ENCODE peak calls at places on chromosomes 2 and 18, in four cellular contexts. W is stomach, P is H1, I is sigmoid colon. Z is an unnamed sample. For H3K27me3, the result is how much of the 10 kb centered on the place peaks cover.

GRCh38 chr2:42102606-42103450 is 55.0 kb downstream of the PKDCC start:
- DNase-seq in W (peak), P (peak), I (peak), Z (no peak)

GRCh38 chr2:46767706-46768105 is 147.9 kb downstream of the MCFD2 start:
- DNase-seq in W (no peak), P (no peak), I (no peak), Z (no peak)

GRCh38 chr2:237482485-237482884 is 4.6 kb upstream of the MLPH start:
- DNase-seq in W (peak), P (no peak), I (peak), Z (peak)

GRCh38 chr2:79935046-79935729 is 369.4 kb downstream of the LRRTM1 start:
- DNase-seq in W (no peak), P (no peak), I (no peak), Z (no peak)

GRCh38 chr2:236113425-236113824 is 54.8 kb downstream of the GBX2 start:
- DNase-seq in W (no peak), P (no peak), I (no peak), Z (no peak)

GRCh38 chr18:9577361-9577760 is 37.0 kb downstream of the PPP4R1 start:
- DNase-seq in W (no peak), P (no peak), I (no peak), Z (no peak)

GRCh38 chr2:183269956-183270355 is 145.7 kb downstream of the NUP35 start:
- DNase-seq in W (no peak), P (no peak), I (no peak), Z (no peak)

GRCh38 chr2:234203135-234203984 is 152.9 kb downstream of the SPP2 start:
- DNase-seq in W (no peak), P (no peak), I (no peak), Z (no peak)

GRCh38 chr2:4576075-4576474 is 872.7 kb downstream of the DCDC2C start:
- DNase-seq in W (no peak), P (no peak), I (no peak), Z (no peak)

GRCh38 chr18:9561774-9562173 is 52.6 kb downstream of the PPP4R1 start:
- DNase-seq in W (no peak), P (no peak), I (no peak), Z (no peak)

GRCh38 chr2:28622101-28622499 is 126.2 kb downstream of the PLB1 start:
- DNase-seq in W (no peak), P (no peak), I (no peak), Z (no peak)

GRCh38 chr2:101003278-101003775 is 1.2 kb downstream of the RPL31 start:
- DNase-seq in W (no peak), P (peak), I (no peak), Z (no peak)

GRCh38 chr2:20050712-20051517 is 513 bp downstream of the LAPTM4A start:
- DNase-seq in W (peak), P (peak), I (peak), Z (peak)

GRCh38 chr2:240557101-240557751 is 562 bp downstream of the ANKMY1 start:
- DNase-seq in W (no peak), P (peak), I (no peak), Z (no peak)

GRCh38 chr2:137964066-137964858 is at the start of gene HNMT:
- DNase-seq in W (peak), P (peak), I (peak), Z (peak)

GRCh38 chr2:112891333-112891950 is 19.5 kb upstream of the IL37 start:
- DNase-seq in W (no peak), P (no peak), I (no peak), Z (no peak)

GRCh38 chr2:1758112-1758630 is 13.9 kb upstream of the PXDN start:
- DNase-seq in W (no peak), P (no peak), I (no peak), Z (peak)

GRCh38 chr2:9648821-9649220 is 18.0 kb upstream of the YWHAQ start:
- DNase-seq in W (no peak), P (no peak), I (no peak), Z (no peak)

GRCh38 chr18:2978626-2979025 is 34.3 kb downstream of the LPIN2 start:
- DNase-seq in W (no peak), P (no peak), I (no peak), Z (no peak)

GRCh38 chr2:129587426-129588064 is 391.9 kb upstream of the RAB6C start:
- DNase-seq in W (no peak), P (peak), I (no peak), Z (no peak)

GRCh38 chr2:27303093-27304025 is 4.9 kb downstream of the UCN start:
- DNase-seq in W (peak), P (peak), I (no peak), Z (no peak)

GRCh38 chr2:46032996-46033395 is 264.2 kb upstream of the EPAS1 start:
- DNase-seq in W (no peak), P (no peak), I (no peak), Z (no peak)

GRCh38 chr2:231450548-231450989 is 13.7 kb downstream of the NCL start:
- DNase-seq in W (no peak), P (no peak), I (no peak), Z (no peak)

GRCh38 chr2:176169181-176169580 is 12.1 kb downstream of the HOXD3 start:
- DNase-seq in W (no peak), P (no peak), I (no peak), Z (no peak)
- H3K27me3 ChIP-seq in W (half or more), P (half or more), I (half or more), Z (half or more)

GRCh38 chr18:42298744-42299685 is 344.0 kb downstream of the PIK3C3 start:
- DNase-seq in W (peak), P (peak), I (peak), Z (peak)
- TF ChIP-seq EP300 in W (no peak), P (no peak), I (no peak), Z (no peak)

GRCh38 chr2:37652199-37652640 is 19.2 kb downstream of the CDC42EP3 start:
- DNase-seq in W (no peak), P (no peak), I (no peak), Z (no peak)

GRCh38 chr2:37647941-37648315 is 23.5 kb downstream of the CDC42EP3 start:
- DNase-seq in W (no peak), P (no peak), I (no peak), Z (no peak)

GRCh38 chr2:37650548-37651101 is 20.8 kb downstream of the CDC42EP3 start:
- DNase-seq in W (no peak), P (no peak), I (no peak), Z (no peak)

GRCh38 chr2:37648316-37649011 is 23.0 kb downstream of the CDC42EP3 start:
- DNase-seq in W (peak), P (no peak), I (peak), Z (peak)

DNA sequence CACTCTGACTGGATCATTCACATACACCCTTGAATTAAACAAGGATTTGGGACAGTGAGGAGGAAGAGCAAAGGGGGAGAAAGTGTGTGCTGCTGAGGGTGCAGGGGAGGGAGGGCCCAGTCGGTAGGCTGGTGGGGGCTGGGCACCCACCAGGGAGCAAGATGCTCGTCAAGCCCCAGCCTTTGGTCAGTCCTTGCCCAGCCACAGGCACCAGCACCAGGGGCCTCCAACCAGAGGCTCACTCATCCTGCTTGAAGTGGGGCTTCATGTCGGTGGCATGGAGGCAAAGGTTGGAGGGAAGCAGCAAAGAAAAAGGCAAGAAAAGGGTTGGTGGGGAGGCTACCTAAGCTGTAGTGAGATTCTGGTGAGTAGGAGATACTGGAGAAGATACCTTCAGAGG is 21.9 kb downstream of the CDC42EP3 start:
- DNase-seq in W (no peak), P (no peak), I (no peak), Z (no peak)
- TF ChIP-seq POLR2AphosphoS5 in W (no peak), P (no peak), I (no peak), Z (no peak)

DNA sequence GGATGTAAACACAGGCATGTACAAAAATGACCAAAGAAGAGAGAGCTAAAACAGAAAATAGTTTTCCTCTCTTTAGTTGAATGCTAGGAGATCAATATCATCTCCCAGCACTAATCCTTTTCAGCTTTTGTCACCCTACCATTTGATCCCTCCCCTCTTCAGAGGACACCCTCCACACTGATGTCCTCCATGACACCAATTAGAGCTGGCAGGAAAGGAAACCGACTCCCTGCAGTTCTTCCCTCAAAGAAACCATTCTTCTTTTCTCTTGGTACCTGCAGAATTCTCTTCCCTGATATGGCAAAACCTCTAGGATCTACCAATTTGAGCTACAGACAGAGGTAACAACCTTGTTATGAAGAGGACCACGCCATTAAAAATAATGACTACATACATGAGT is 5.3 kb downstream of the EPB41L3 start:
- DNase-seq in W (no peak), P (no peak), I (no peak), Z (no peak)
- H3K27me3 ChIP-seq in W (under half), P (under half), I (under half), Z (under half)

DNA sequence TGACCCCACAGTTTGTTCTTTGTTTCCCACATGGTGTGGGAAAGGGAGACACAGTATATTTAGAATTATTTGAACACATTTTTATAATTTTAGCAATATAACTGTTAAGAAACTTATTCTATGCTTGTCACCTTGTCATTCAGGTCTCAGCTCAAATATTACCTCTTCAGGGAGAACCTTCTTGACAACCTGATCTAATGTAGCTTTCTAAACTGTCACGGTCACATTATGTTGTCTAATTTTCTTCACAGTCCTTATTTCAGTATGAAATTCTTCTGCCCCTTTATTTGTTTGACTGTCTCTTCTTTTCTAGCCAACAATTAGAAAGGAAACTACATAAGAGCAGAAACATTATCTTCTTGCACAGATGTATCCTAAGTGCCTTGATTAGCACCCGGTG is 304.3 kb upstream of the PARD3B start:
- DNase-seq in W (no peak), P (no peak), I (no peak), Z (no peak)
- TF ChIP-seq EP300 in W (no peak), P (no peak), I (no peak), Z (no peak)

GRCh38 chr2:105144128-105144940 is 97.2 kb upstream of the GPR45 start:
- DNase-seq in W (no peak), P (no peak), I (no peak), Z (no peak)

GRCh38 chr2:105142239-105142638 is 99.3 kb upstream of the GPR45 start:
- DNase-seq in W (no peak), P (peak), I (no peak), Z (no peak)

GRCh38 chr2:105144941-105145300 is 96.6 kb upstream of the GPR45 start:
- DNase-seq in W (no peak), P (no peak), I (no peak), Z (no peak)

GRCh38 chr2:105143094-105143466 is 98.5 kb upstream of the GPR45 start:
- DNase-seq in W (no peak), P (no peak), I (no peak), Z (no peak)

DNA sequence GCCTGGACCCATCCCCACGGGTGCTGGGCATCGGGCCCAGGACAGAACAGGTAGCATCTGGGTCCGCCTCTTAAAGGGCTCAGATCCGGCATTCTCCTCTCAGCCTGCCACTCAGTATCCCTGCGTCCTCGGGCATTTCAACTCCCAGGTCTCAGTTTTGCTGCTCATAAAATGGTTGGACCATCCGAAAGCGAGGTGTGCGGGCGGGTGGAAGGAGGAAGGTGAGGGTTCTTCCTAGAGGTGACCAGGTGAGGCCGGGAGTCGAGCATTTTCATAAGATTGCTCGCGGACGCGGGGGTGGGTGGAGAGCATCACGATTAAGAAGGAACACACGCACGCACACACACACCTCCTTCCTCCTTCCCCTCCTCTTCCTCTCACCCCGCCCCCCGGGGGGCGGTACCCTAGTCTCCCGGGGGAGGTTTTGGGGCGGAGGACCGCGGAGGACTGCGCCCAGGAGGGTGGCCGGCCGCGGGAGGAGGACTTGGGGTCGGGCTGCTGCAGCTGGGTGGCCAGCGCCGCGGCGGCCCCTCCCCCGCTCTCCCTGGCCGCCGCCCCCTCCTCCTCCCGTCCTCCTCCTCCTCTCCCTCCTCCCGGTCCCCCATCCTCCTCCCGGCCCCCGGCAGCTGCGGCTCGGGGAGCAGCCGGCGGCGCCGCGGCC is 97.9 kb upstream of the GPR45 start:
- DNase-seq in W (no peak), P (peak), I (no peak), Z (no peak)
- TF ChIP-seq POLR2AphosphoS5 in W (no peak), P (no peak), I (no peak), Z (no peak)

DNA sequence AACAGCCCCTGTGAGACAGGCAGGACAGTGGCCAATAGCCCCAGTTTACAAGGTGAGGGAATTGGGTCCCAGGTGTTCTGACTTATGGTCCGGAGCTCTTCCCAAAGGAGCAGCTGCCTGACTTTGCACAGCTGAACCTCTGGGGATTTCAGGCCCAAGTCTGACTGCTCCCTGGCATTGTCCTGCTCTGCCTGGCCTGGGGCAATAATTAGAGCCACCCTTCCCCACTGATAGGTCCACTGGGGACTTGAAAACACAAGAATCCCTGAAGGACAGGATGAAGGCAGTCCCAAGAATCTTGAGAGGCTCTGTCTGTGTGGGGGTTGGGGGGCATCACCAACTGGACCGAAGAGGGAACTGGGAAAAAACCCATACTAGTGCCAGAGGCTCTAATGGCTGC is 3.7 kb upstream of the FEV start:
- DNase-seq in W (no peak), P (no peak), I (peak), Z (peak)
- H3K27me3 ChIP-seq in W (half or more), P (half or more), I (half or more), Z (half or more)

GRCh38 chr2:217288472-217289063 is 428.7 kb upstream of the TNP1 start:
- DNase-seq in W (no peak), P (no peak), I (no peak), Z (no peak)
- TF ChIP-seq EP300 in W (no peak), P (no peak), I (no peak), Z (no peak)

GRCh38 chr2:171146633-171147032 is 14.1 kb downstream of the TLK1 start:
- DNase-seq in W (no peak), P (no peak), I (no peak), Z (no peak)

GRCh38 chr2:171147081-171147480 is 13.6 kb downstream of the TLK1 start:
- DNase-seq in W (no peak), P (no peak), I (no peak), Z (no peak)

GRCh38 chr2:171143670-171144062 is 17.0 kb downstream of the TLK1 start:
- DNase-seq in W (no peak), P (no peak), I (no peak), Z (no peak)

GRCh38 chr2:171149539-171149938 is 11.2 kb downstream of the TLK1 start:
- DNase-seq in W (no peak), P (no peak), I (no peak), Z (no peak)

DNA sequence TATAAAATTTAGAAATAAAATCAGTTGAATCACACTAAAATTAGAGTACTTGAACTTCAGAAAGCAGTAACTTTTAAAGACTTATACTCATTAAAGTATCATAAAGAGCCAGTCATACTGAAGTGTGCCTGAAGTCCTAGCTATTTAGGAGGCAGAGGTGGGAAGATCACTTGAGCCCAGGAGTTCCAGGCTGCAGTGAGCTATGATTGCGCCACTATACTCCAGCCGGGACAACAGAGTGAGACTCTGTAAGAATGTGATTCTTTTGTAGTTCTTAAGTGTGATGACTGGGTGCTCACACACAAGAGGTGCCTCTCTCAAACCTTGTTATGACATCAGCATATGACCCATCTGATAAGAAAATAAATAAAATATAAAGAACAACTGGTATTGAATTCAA is 14.6 kb downstream of the TLK1 start:
- DNase-seq in W (no peak), P (no peak), I (no peak), Z (no peak)
- TF ChIP-seq POLR2AphosphoS5 in W (no peak), P (no peak), I (no peak), Z (no peak)